ENCODE peak calls at places on chromosomes 1 and 21, in four cellular contexts. One of them, this sample, is unnamed.

GRCh38 chr1:186481303-186481888 is 20.5 kb upstream of the PDC start:
- DNase-seq in GM04504: no peak
- DNase-seq in stimulated activated CD8-positive, alpha-beta memory T cell treated with anti-CD3 and anti-CD28 coated beads, Interleukin-4, amount 100 ng/mL, for 24 hours: no peak
- DNase-seq in AG08395: no peak
- DNase-seq in this sample: no peak

GRCh38 chr1:13889495-13889894 is 189.5 kb downstream of the PRDM2 start:
- DNase-seq in stimulated activated CD8-positive, alpha-beta memory T cell treated with anti-CD3 and anti-CD28 coated beads, Interleukin-4, amount 100 ng/mL, for 24 hours: no peak
- DNase-seq in GM04504: no peak
- DNase-seq in AG08395: no peak
- DNase-seq in this sample: no peak

GRCh38 chr1:117967472-117967871 is 37.9 kb downstream of the WDR3 start:
- DNase-seq in AG08395: peak
- DNase-seq in stimulated activated CD8-positive, alpha-beta memory T cell treated with anti-CD3 and anti-CD28 coated beads, Interleukin-4, amount 100 ng/mL, for 24 hours: no peak
- DNase-seq in GM04504: peak
- DNase-seq in this sample: no peak

GRCh38 chr1:33741749-33742148 is 122.1 kb upstream of the HMGB4 start:
- DNase-seq in AG08395: no peak
- DNase-seq in GM04504: no peak
- DNase-seq in stimulated activated CD8-positive, alpha-beta memory T cell treated with anti-CD3 and anti-CD28 coated beads, Interleukin-4, amount 100 ng/mL, for 24 hours: no peak
- DNase-seq in this sample: no peak

GRCh38 chr21:41668686-41669532 is 97.9 kb downstream of the RIPK4 start:
- DNase-seq in GM04504: no peak
- DNase-seq in stimulated activated CD8-positive, alpha-beta memory T cell treated with anti-CD3 and anti-CD28 coated beads, Interleukin-4, amount 100 ng/mL, for 24 hours: no peak
- DNase-seq in AG08395: no peak
- DNase-seq in this sample: no peak

GRCh38 chr1:15702722-15703550 is 18.8 kb downstream of the PLEKHM2 start:
- DNase-seq in GM04504: no peak
- DNase-seq in stimulated activated CD8-positive, alpha-beta memory T cell treated with anti-CD3 and anti-CD28 coated beads, Interleukin-4, amount 100 ng/mL, for 24 hours: no peak
- DNase-seq in AG08395: no peak
- DNase-seq in this sample: peak

GRCh38 chr1:222539951-222540597 is 7.8 kb downstream of the HHIPL2 start:
- DNase-seq in stimulated activated CD8-positive, alpha-beta memory T cell treated with anti-CD3 and anti-CD28 coated beads, Interleukin-4, amount 100 ng/mL, for 24 hours: no peak
- DNase-seq in GM04504: no peak
- DNase-seq in AG08395: no peak
- DNase-seq in this sample: no peak

GRCh38 chr1:248243204-248243603 is 12.0 kb downstream of the OR2M4 start:
- DNase-seq in stimulated activated CD8-positive, alpha-beta memory T cell treated with anti-CD3 and anti-CD28 coated beads, Interleukin-4, amount 100 ng/mL, for 24 hours: no peak
- DNase-seq in AG08395: peak
- DNase-seq in GM04504: no peak
- DNase-seq in this sample: peak

GRCh38 chr1:84892657-84893618 is at the start of gene LPAR3:
- DNase-seq in AG08395: peak
- DNase-seq in stimulated activated CD8-positive, alpha-beta memory T cell treated with anti-CD3 and anti-CD28 coated beads, Interleukin-4, amount 100 ng/mL, for 24 hours: peak
- DNase-seq in GM04504: no peak
- DNase-seq in this sample: peak

GRCh38 chr1:107830546-107830945 is 134.4 kb downstream of the VAV3 start:
- DNase-seq in AG08395: no peak
- DNase-seq in stimulated activated CD8-positive, alpha-beta memory T cell treated with anti-CD3 and anti-CD28 coated beads, Interleukin-4, amount 100 ng/mL, for 24 hours: no peak
- DNase-seq in GM04504: no peak
- DNase-seq in this sample: no peak

GRCh38 chr1:226798427-226799411 is 59.6 kb upstream of the ITPKB start:
- DNase-seq in GM04504: no peak
- DNase-seq in AG08395: no peak
- DNase-seq in stimulated activated CD8-positive, alpha-beta memory T cell treated with anti-CD3 and anti-CD28 coated beads, Interleukin-4, amount 100 ng/mL, for 24 hours: peak
- DNase-seq in this sample: no peak

GRCh38 chr1:227888404-227889046 is 59.2 kb downstream of the WNT9A start:
- DNase-seq in GM04504: no peak
- DNase-seq in stimulated activated CD8-positive, alpha-beta memory T cell treated with anti-CD3 and anti-CD28 coated beads, Interleukin-4, amount 100 ng/mL, for 24 hours: no peak
- DNase-seq in AG08395: no peak
- DNase-seq in this sample: no peak

GRCh38 chr1:199696225-199696624 is 331.3 kb upstream of the NR5A2 start:
- DNase-seq in GM04504: no peak
- DNase-seq in stimulated activated CD8-positive, alpha-beta memory T cell treated with anti-CD3 and anti-CD28 coated beads, Interleukin-4, amount 100 ng/mL, for 24 hours: no peak
- DNase-seq in AG08395: no peak
- DNase-seq in this sample: no peak

GRCh38 chr1:159838715-159839114 is 12.0 kb downstream of the SLAMF8 start:
- DNase-seq in GM04504: no peak
- DNase-seq in AG08395: no peak
- DNase-seq in stimulated activated CD8-positive, alpha-beta memory T cell treated with anti-CD3 and anti-CD28 coated beads, Interleukin-4, amount 100 ng/mL, for 24 hours: no peak
- DNase-seq in this sample: no peak

GRCh38 chr1:162943627-162944026 is 82.7 kb upstream of the CCDC190 start:
- DNase-seq in AG08395: no peak
- DNase-seq in stimulated activated CD8-positive, alpha-beta memory T cell treated with anti-CD3 and anti-CD28 coated beads, Interleukin-4, amount 100 ng/mL, for 24 hours: no peak
- DNase-seq in GM04504: no peak
- DNase-seq in this sample: no peak

GRCh38 chr1:227734546-227734857 is 600 bp downstream of the JMJD4 start:
- DNase-seq in AG08395: no peak
- DNase-seq in stimulated activated CD8-positive, alpha-beta memory T cell treated with anti-CD3 and anti-CD28 coated beads, Interleukin-4, amount 100 ng/mL, for 24 hours: no peak
- DNase-seq in GM04504: no peak
- DNase-seq in this sample: peak